ENCODE peak calls at places on chromosomes 16 and 17, in eight cellular contexts. B, E, C, F, K, R, G and D are unnamed samples. For H3K9me3, the result is how much of the 10 kb centered on the place peaks cover.

GRCh38 chr16:4767872-4768548 is 1.0 kb upstream of the ZNF500 start:
- DNase-seq in R (no peak), K (peak), F (peak), E (no peak), C (peak), B (peak), G (peak), D (no peak)

GRCh38 chr17:59365383-59365981 is 34.0 kb downstream of the YPEL2 start:
- DNase-seq in B (no peak), R (no peak), C (no peak), K (no peak), F (no peak), G (no peak), E (no peak), D (no peak)

GRCh38 chr16:9107025-9107970 is 15.9 kb downstream of the HAPSTR1 start:
- DNase-seq in C (no peak), E (no peak), G (no peak), F (no peak), R (no peak), B (no peak), K (no peak), D (no peak)

GRCh38 chr17:38911081-38911730 is 14.2 kb upstream of the LASP1NB start:
- DNase-seq in R (peak), K (no peak), F (no peak), B (peak), E (no peak), C (no peak), G (no peak), D (no peak)

GRCh38 chr16:85195884-85196816 is 83.9 kb upstream of the CIBAR2 start:
- DNase-seq in G (peak), F (no peak), R (no peak), B (peak), E (no peak), C (no peak), K (no peak), D (no peak)

GRCh38 chr16:47037396-47037745 is 63.9 kb upstream of the DNAJA2 start:
- DNase-seq in F (peak), G (no peak), K (no peak), E (peak), R (no peak), B (peak), C (peak), D (peak)

GRCh38 chr17:45376171-45376564 is 56.5 kb downstream of the ARHGAP27 start:
- DNase-seq in C (no peak), K (no peak), E (no peak), B (no peak), F (no peak), R (no peak), G (no peak), D (no peak)

GRCh38 chr17:5210091-5210490 is 18.4 kb upstream of the ZNF594 start:
- DNase-seq in R (no peak), E (no peak), F (no peak), K (no peak), B (no peak), G (no peak), C (no peak), D (no peak)

GRCh38 chr17:47918003-47918402 is 22.0 kb downstream of the SP2 start:
- DNase-seq in R (no peak), E (no peak), K (no peak), C (no peak), G (no peak), F (no peak), B (no peak), D (no peak)

GRCh38 chr16:1006781-1007180 is 25.2 kb downstream of the SOX8 start:
- DNase-seq in C (no peak), G (no peak), F (no peak), R (no peak), E (no peak), B (no peak), K (no peak), D (no peak)

GRCh38 chr17:58621174-58621573 is 70.7 kb downstream of the TEX14 start:
- DNase-seq in K (no peak), C (no peak), E (no peak), G (no peak), B (no peak), R (no peak), F (no peak), D (no peak)

GRCh38 chr16:5045499-5046115 is 11.9 kb upstream of the NAGPA start:
- DNase-seq in R (peak), B (no peak), F (no peak), G (no peak), E (no peak), C (no peak), K (no peak), D (no peak)

GRCh38 chr17:28343491-28343932 is 8.0 kb downstream of the TNFAIP1 start:
- DNase-seq in F (no peak), R (no peak), B (no peak), G (no peak), C (no peak), K (no peak), E (no peak), D (no peak)

DNA sequence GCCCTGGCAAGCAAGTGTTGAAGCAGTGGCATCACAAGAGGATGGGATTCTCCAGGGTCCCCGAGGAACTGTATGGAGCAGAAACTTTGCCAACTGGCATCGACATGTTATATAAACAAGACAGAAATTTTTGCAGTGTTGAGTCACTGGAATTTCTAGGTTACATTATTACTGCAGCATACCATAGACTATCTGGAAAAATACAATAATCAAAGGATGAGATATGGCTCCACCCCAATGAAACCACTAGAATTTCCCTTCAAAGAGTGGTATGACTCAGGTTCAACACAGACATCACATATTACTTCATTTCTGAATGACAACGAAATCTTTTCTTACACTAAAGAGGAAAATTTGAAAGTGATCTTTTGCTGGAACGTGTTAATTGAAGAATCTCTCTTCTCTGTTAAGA is 343.0 kb upstream of the DYNLRB2 start:
- DNase-seq in F (no peak), E (no peak), G (no peak), R (no peak), K (no peak), C (no peak), B (no peak), D (no peak)
- H3K9me3 ChIP-seq in F (under half), E (under half), G (under half), R (under half), K (under half), C (under half), B (under half), D (under half)

GRCh38 chr17:20063665-20064648 is 54.8 kb downstream of the SPECC1 start:
- DNase-seq in G (peak), K (peak), R (peak), C (peak), F (peak), B (peak), E (peak), D (peak)
- TF ChIP-seq CTCF in G (no peak), K (no peak), R (no peak), C (no peak), F (no peak), B (no peak), E (no peak), D (no peak)

GRCh38 chr17:50480854-50481490 is 2.3 kb downstream of the RSAD1 start:
- DNase-seq in E (no peak), G (no peak), K (no peak), F (no peak), B (no peak), C (peak), R (no peak), D (no peak)

GRCh38 chr17:50482110-50482509 is 3.5 kb downstream of the RSAD1 start:
- DNase-seq in B (no peak), R (no peak), C (no peak), E (no peak), K (no peak), F (no peak), G (no peak), D (no peak)

GRCh38 chr17:50482516-50482915 is 3.9 kb downstream of the RSAD1 start:
- DNase-seq in K (peak), R (peak), E (peak), C (peak), F (peak), G (peak), B (peak), D (peak)

GRCh38 chr17:50480142-50480764 is 1.6 kb downstream of the RSAD1 start:
- DNase-seq in F (no peak), G (no peak), C (no peak), E (no peak), B (no peak), K (no peak), R (no peak), D (no peak)

GRCh38 chr17:50481648-50482047 is 3.0 kb downstream of the RSAD1 start:
- DNase-seq in R (no peak), K (no peak), B (no peak), F (no peak), G (no peak), E (no peak), C (no peak), D (no peak)
- H3K27ac ChIP-seq in R (peak), K (peak), B (peak), F (no peak), G (peak), E (no peak), C (no peak), D (peak)

GRCh38 chr16:89729293-89729692 is 8.0 kb downstream of the ZNF276 start:
- DNase-seq in B (no peak), G (no peak), F (no peak), E (no peak), R (no peak), K (no peak), C (no peak), D (no peak)
- H3K9me3 ChIP-seq in B (under half), G (under half), F (under half), E (under half), R (under half), K (under half), C (under half), D (under half)